ENCODE peak calls at places on chromosomes 5 and 9, in seven cellular contexts. V is memory B cell; W is BE2C; F is AG09309; M is T-helper 1 cell; K is activated naive CD4-positive, alpha-beta T cell treated with anti-CD3 and anti-CD28 coated beads for 36 hours; T is stimulated activated CD8-positive, alpha-beta memory T cell treated with anti-CD3 and anti-CD28 coated beads, Interleukin-2, amount 100 ng/mL, for 48 hours. O is an unnamed sample.

GRCh38 chr9:120348951-120349429 is 231.0 kb downstream of the CDK5RAP2 start:
- DNase-seq in K (peak; percentile 38), T (no peak), M (no peak), F (no peak), W (peak; percentile 72), V (no peak), O (peak; percentile 47)

GRCh38 chr9:136370687-136371530 is 2.6 kb downstream of the CARD9 start:
- DNase-seq in K (no peak), V (no peak), M (no peak), F (no peak), W (no peak), T (no peak), O (no peak)

GRCh38 chr5:181181650-181182565 is 23.1 kb downstream of the TRIM7 start:
- DNase-seq in W (peak; percentile 81), V (peak; percentile 60), K (peak; percentile 82), M (peak; percentile 49), F (no peak), T (no peak), O (peak; percentile 76)

GRCh38 chr5:5658226-5658625 is 235.7 kb downstream of the ICE1 start:
- DNase-seq in M (no peak), V (no peak), F (peak; percentile 25), T (no peak), W (no peak), K (no peak), O (peak; percentile 45)

GRCh38 chr9:102273952-102274351 is 535.5 kb upstream of the GRIN3A start:
- DNase-seq in K (no peak), M (no peak), T (no peak), W (no peak), V (no peak), F (no peak), O (no peak)

GRCh38 chr5:127085371-127085770 is 12.1 kb upstream of the C5orf63 start:
- DNase-seq in K (no peak), W (no peak), M (no peak), T (no peak), F (no peak), V (no peak), O (no peak)

GRCh38 chr5:147869112-147869511 is 9.4 kb upstream of the SCGB3A2 start:
- DNase-seq in K (no peak), M (no peak), W (no peak), V (no peak), F (no peak), T (no peak), O (no peak)

GRCh38 chr5:99814311-99815063 is 720.7 kb upstream of the FAM174A start:
- DNase-seq in V (no peak), F (no peak), M (no peak), T (no peak), K (no peak), W (no peak), O (no peak)

GRCh38 chr5:140360101-140360500 is at the start of gene SLC4A9:
- DNase-seq in W (no peak), V (no peak), K (no peak), F (no peak), M (no peak), T (no peak), O (no peak)

GRCh38 chr9:92616199-92617129 is 53.5 kb downstream of the IPPK start:
- DNase-seq in K (no peak), W (no peak), M (no peak), T (no peak), V (no peak), F (no peak), O (no peak)

GRCh38 chr9:14180077-14180941 is 133.6 kb downstream of the NFIB start:
- DNase-seq in K (no peak), T (no peak), V (no peak), M (no peak), W (no peak), F (no peak), O (peak; percentile 74)

GRCh38 chr9:95305770-95306492 is 11.6 kb downstream of the FANCC start:
- DNase-seq in M (no peak), F (no peak), W (no peak), V (no peak), T (no peak), K (no peak), O (no peak)

GRCh38 chr9:15480028-15480427 is 30.7 kb downstream of the PSIP1 start:
- DNase-seq in W (no peak), K (no peak), V (no peak), M (no peak), F (no peak), T (no peak), O (no peak)

GRCh38 chr5:76807296-76807695 is 11.5 kb upstream of the F2RL1 start:
- DNase-seq in V (no peak), M (no peak), F (no peak), K (no peak), W (no peak), T (no peak), O (no peak)

O was measured in posterior cingulate gyrus.